ENCODE peak calls at places on chromosomes 2 and 18, in four cellular contexts. F is lung, R is stomach, E is kidney tubule cell. X is an unnamed sample.

GRCh38 chr2:43073373-43073772 is 153.0 kb downstream of the ZFP36L2 start:
- DNase-seq in F (peak; percentile 59), E (peak; percentile 44), R (no peak), X (peak; percentile 83)

GRCh38 chr2:64399521-64399920 is 54.4 kb upstream of the LGALSL start:
- DNase-seq in R (no peak), F (no peak), E (no peak), X (no peak)

GRCh38 chr18:29361843-29362242 is 1184.9 kb upstream of the CDH2 start:
- DNase-seq in R (no peak), E (no peak), F (no peak), X (no peak)

GRCh38 chr2:163649080-163649479 is 86.7 kb downstream of the FIGN start:
- DNase-seq in E (peak; percentile 29), F (no peak), R (no peak), X (no peak)

GRCh38 chr2:207478572-207478971 is 51.2 kb upstream of the CREB1 start:
- DNase-seq in R (no peak), E (no peak), F (no peak), X (no peak)

GRCh38 chr2:186670831-186671230 is 23.0 kb upstream of the FAM171B start:
- DNase-seq in E (no peak), R (no peak), F (no peak), X (no peak)

GRCh38 chr2:10785260-10785659 is 27.3 kb downstream of the PDIA6 start:
- DNase-seq in F (no peak), E (no peak), R (no peak), X (no peak)

GRCh38 chr2:101718993-101719571 is 21.6 kb downstream of the MAP4K4 start:
- DNase-seq in F (no peak), R (no peak), E (peak; percentile 43), X (no peak)

GRCh38 chr2:184554736-184555135 is 43.6 kb upstream of the ZNF804A start:
- DNase-seq in R (no peak), F (no peak), E (peak; percentile 6), X (no peak)

GRCh38 chr2:201452058-201452736 is 657 bp downstream of the STRADB start:
- DNase-seq in E (peak; percentile 42), R (no peak), F (no peak), X (no peak)

GRCh38 chr18:48913201-48913600 is 37.6 kb downstream of the SMAD7 start:
- DNase-seq in E (peak; percentile 31), F (no peak), R (peak; percentile 51), X (no peak)

GRCh38 chr2:227415538-227416424 is 28.0 kb upstream of the SCYGR1 start:
- DNase-seq in R (no peak), E (peak; percentile 80), F (peak; percentile 52), X (peak; percentile 76)

GRCh38 chr2:239283961-239284801 is 116.6 kb downstream of the HDAC4 start:
- DNase-seq in F (no peak), E (no peak), R (no peak), X (no peak)

GRCh38 chr2:128970332-128971116 is 651.9 kb upstream of the HS6ST1 start:
- DNase-seq in E (no peak), R (no peak), F (no peak), X (no peak)

GRCh38 chr18:9951022-9951859 is 37.4 kb downstream of the VAPA start:
- DNase-seq in E (peak; percentile 52), R (no peak), F (no peak), X (no peak)

GRCh38 chr2:179613701-179614100 is 247.7 kb downstream of the ZNF385B start:
- DNase-seq in E (no peak), R (no peak), F (no peak), X (no peak)

GRCh38 chr2:119481501-119482455 is 42.5 kb downstream of the SCTR start:
- DNase-seq in E (no peak), F (peak; percentile 40), R (no peak), X (peak; percentile 56)

GRCh38 chr2:205688417-205689200 is 6.3 kb downstream of the NRP2 start:
- DNase-seq in F (no peak), E (no peak), R (no peak), X (no peak)

GRCh38 chr2:218876562-218877219 is 4.0 kb upstream of the WNT10A start:
- DNase-seq in R (peak; percentile 75), F (peak; percentile 61), E (peak; percentile 75), X (peak; percentile 79)

GRCh38 chr2:38152093-38152492 is 76.1 kb upstream of the CYP1B1 start:
- DNase-seq in F (no peak), R (no peak), E (no peak), X (no peak)

GRCh38 chr2:98469862-98470544 is 25.3 kb downstream of the INPP4A start:
- DNase-seq in R (no peak), E (peak; percentile 49), F (no peak), X (no peak)

GRCh38 chr2:218658671-218659257 is 659 bp downstream of the ZNF142 start:
- DNase-seq in R (peak; percentile 49), F (peak; percentile 44), E (peak; percentile 73), X (no peak)

GRCh38 chr2:40123321-40123720 is 328.6 kb downstream of the SLC8A1 start:
- DNase-seq in E (no peak), R (no peak), F (no peak), X (no peak)

GRCh38 chr2:168365094-168365621 is 90.9 kb upstream of the CERS6 start:
- DNase-seq in R (no peak), E (no peak), F (no peak), X (no peak)

GRCh38 chr2:145140658-145141057 is 620.7 kb upstream of the ZEB2 start:
- DNase-seq in F (no peak), E (peak; percentile 32), R (no peak), X (no peak)

GRCh38 chr2:2269989-2270562 is 61.0 kb downstream of the MYT1L start:
- DNase-seq in E (no peak), R (no peak), F (peak; percentile 7), X (no peak)

GRCh38 chr18:2914844-2915243 is 68.0 kb downstream of the EMILIN2 start:
- DNase-seq in R (no peak), E (no peak), F (no peak), X (peak; percentile 59)

GRCh38 chr18:22538463-22538862 is 120.7 kb upstream of the CTAGE1 start:
- DNase-seq in F (no peak), E (no peak), R (no peak), X (peak; percentile 85)

GRCh38 chr2:170525566-170525900 is 189.6 kb upstream of the SP5 start:
- DNase-seq in E (peak; percentile 96), F (peak; percentile 80), R (peak; percentile 45), X (peak; percentile 90)

GRCh38 chr2:189638305-189639002 is 22.8 kb upstream of the ASNSD1 start:
- DNase-seq in R (no peak), E (no peak), F (no peak), X (no peak)

GRCh38 chr2:235498556-235499305 is 4.9 kb downstream of the AGAP1 start:
- DNase-seq in R (no peak), F (no peak), E (peak; percentile 74), X (no peak)

GRCh38 chr2:205679410-205680009 is 2.8 kb upstream of the NRP2 start:
- DNase-seq in E (peak; percentile 80), R (no peak), F (no peak), X (no peak)

GRCh38 chr18:47149457-47150028 is 757 bp downstream of the HDHD2 start:
- DNase-seq in F (no peak), E (peak; percentile 23), R (no peak), X (no peak)

GRCh38 chr2:27973592-27973991 is 83.1 kb downstream of the BABAM2 start:
- DNase-seq in E (no peak), R (no peak), F (no peak), X (no peak)

GRCh38 chr2:72887836-72888437 is 729 bp downstream of the SPR start:
- DNase-seq in E (peak; percentile 93), R (peak; percentile 93), F (peak; percentile 92), X (peak; percentile 93)

GRCh38 chr2:205748660-205749059 is 66.4 kb downstream of the NRP2 start:
- DNase-seq in E (peak; percentile 91), F (no peak), R (no peak), X (no peak)

GRCh38 chr2:177243476-177243875 is 21.1 kb downstream of the NFE2L2 start:
- DNase-seq in F (no peak), E (peak; percentile 87), R (no peak), X (no peak)

GRCh38 chr2:221767106-221767878 is 195.2 kb upstream of the EPHA4 start:
- DNase-seq in R (no peak), F (no peak), E (no peak), X (no peak)

GRCh38 chr2:96336873-96337272 is 1.3 kb downstream of the NCAPH start:
- DNase-seq in E (no peak), F (no peak), R (no peak), X (no peak)